ENCODE peak calls at places on chromosomes 16 and 17, in nine cellular contexts. One of them, this sample, is unnamed.

GRCh38 chr16:2157480-2158261 is 2.1 kb downstream of the TRAF7 start:
- DNase-seq in suprapubic skin: no peak
- DNase-seq in body of pancreas: peak; percentile 52
- DNase-seq in breast epithelium: no peak
- DNase-seq in Peyer's patch: no peak
- DNase-seq in prostate gland: no peak
- DNase-seq in heart left ventricle: no peak
- DNase-seq in stomach: peak; percentile 59
- DNase-seq in IMR-90: no peak
- DNase-seq in this sample: no peak

GRCh38 chr17:48457080-48457836 is 27.2 kb upstream of the SKAP1 start:
- DNase-seq in stomach: peak; percentile 63
- DNase-seq in breast epithelium: peak; percentile 60
- DNase-seq in suprapubic skin: peak; percentile 66
- DNase-seq in body of pancreas: peak; percentile 53
- DNase-seq in prostate gland: peak; percentile 26
- DNase-seq in IMR-90: peak; percentile 39
- DNase-seq in Peyer's patch: peak; percentile 57
- DNase-seq in heart left ventricle: peak; percentile 56
- DNase-seq in this sample: no peak

GRCh38 chr17:29747660-29748059 is 124.9 kb upstream of the CORO6 start:
- DNase-seq in body of pancreas: no peak
- DNase-seq in suprapubic skin: no peak
- DNase-seq in breast epithelium: no peak
- DNase-seq in IMR-90: no peak
- DNase-seq in stomach: no peak
- DNase-seq in heart left ventricle: no peak
- DNase-seq in Peyer's patch: no peak
- DNase-seq in prostate gland: no peak
- DNase-seq in this sample: no peak

GRCh38 chr17:67221062-67221998 is 23.7 kb downstream of the HELZ start:
- DNase-seq in breast epithelium: no peak
- DNase-seq in prostate gland: peak; percentile 22
- DNase-seq in Peyer's patch: no peak
- DNase-seq in suprapubic skin: no peak
- DNase-seq in heart left ventricle: no peak
- DNase-seq in body of pancreas: no peak
- DNase-seq in stomach: no peak
- DNase-seq in IMR-90: peak; percentile 33
- DNase-seq in this sample: no peak

GRCh38 chr16:56107944-56108583 is 83.2 kb upstream of the GNAO1 start:
- DNase-seq in stomach: no peak
- DNase-seq in heart left ventricle: no peak
- DNase-seq in Peyer's patch: no peak
- DNase-seq in body of pancreas: no peak
- DNase-seq in suprapubic skin: no peak
- DNase-seq in breast epithelium: no peak
- DNase-seq in prostate gland: no peak
- DNase-seq in IMR-90: no peak
- DNase-seq in this sample: no peak

GRCh38 chr17:74872313-74873035 is at the start of gene FDXR:
- DNase-seq in heart left ventricle: no peak
- DNase-seq in IMR-90: peak; percentile 3
- DNase-seq in prostate gland: no peak
- DNase-seq in suprapubic skin: peak; percentile 59
- DNase-seq in breast epithelium: no peak
- DNase-seq in stomach: no peak
- DNase-seq in body of pancreas: no peak
- DNase-seq in Peyer's patch: peak; percentile 23
- DNase-seq in this sample: no peak

GRCh38 chr16:10256855-10257641 is 74.8 kb upstream of the GRIN2A start:
- DNase-seq in IMR-90: no peak
- DNase-seq in suprapubic skin: no peak
- DNase-seq in body of pancreas: peak; percentile 45
- DNase-seq in breast epithelium: peak; percentile 55
- DNase-seq in prostate gland: no peak
- DNase-seq in stomach: peak; percentile 50
- DNase-seq in Peyer's patch: peak; percentile 44
- DNase-seq in heart left ventricle: no peak
- DNase-seq in this sample: peak; percentile 33

GRCh38 chr17:7021993-7022778 is 664 bp upstream of the BCL6B start:
- DNase-seq in body of pancreas: peak; percentile 81
- DNase-seq in prostate gland: peak; percentile 58
- DNase-seq in heart left ventricle: peak; percentile 83
- DNase-seq in breast epithelium: peak; percentile 78
- DNase-seq in Peyer's patch: peak; percentile 79
- DNase-seq in suprapubic skin: peak; percentile 91
- DNase-seq in IMR-90: peak; percentile 36
- DNase-seq in stomach: peak; percentile 86
- DNase-seq in this sample: peak; percentile 80

GRCh38 chr17:79951361-79952264 is 84.1 kb downstream of the TBC1D16 start:
- DNase-seq in breast epithelium: peak; percentile 56
- DNase-seq in suprapubic skin: peak; percentile 62
- DNase-seq in Peyer's patch: no peak
- DNase-seq in stomach: peak; percentile 83
- DNase-seq in prostate gland: peak; percentile 78
- DNase-seq in body of pancreas: peak; percentile 83
- DNase-seq in heart left ventricle: peak; percentile 62
- DNase-seq in IMR-90: peak; percentile 89
- DNase-seq in this sample: peak; percentile 72

GRCh38 chr16:27285676-27286196 is 17.2 kb upstream of the NSMCE1 start:
- DNase-seq in Peyer's patch: no peak
- DNase-seq in body of pancreas: no peak
- DNase-seq in prostate gland: no peak
- DNase-seq in heart left ventricle: peak; percentile 34
- DNase-seq in suprapubic skin: no peak
- DNase-seq in breast epithelium: no peak
- DNase-seq in IMR-90: no peak
- DNase-seq in stomach: no peak
- DNase-seq in this sample: no peak

GRCh38 chr16:52852978-52853377 is 199.7 kb downstream of the CHD9NB start:
- DNase-seq in heart left ventricle: no peak
- DNase-seq in Peyer's patch: no peak
- DNase-seq in breast epithelium: no peak
- DNase-seq in body of pancreas: no peak
- DNase-seq in suprapubic skin: no peak
- DNase-seq in stomach: no peak
- DNase-seq in IMR-90: no peak
- DNase-seq in prostate gland: no peak
- DNase-seq in this sample: no peak

GRCh38 chr17:8800656-8801055 is 1.5 kb upstream of the MFSD6L start:
- DNase-seq in body of pancreas: no peak
- DNase-seq in suprapubic skin: no peak
- DNase-seq in Peyer's patch: no peak
- DNase-seq in stomach: no peak
- DNase-seq in breast epithelium: no peak
- DNase-seq in prostate gland: no peak
- DNase-seq in heart left ventricle: no peak
- DNase-seq in IMR-90: no peak
- DNase-seq in this sample: no peak

GRCh38 chr16:69600202-69600601 is 34.4 kb downstream of the NFAT5 start:
- DNase-seq in IMR-90: no peak
- DNase-seq in Peyer's patch: no peak
- DNase-seq in breast epithelium: no peak
- DNase-seq in stomach: no peak
- DNase-seq in prostate gland: no peak
- DNase-seq in heart left ventricle: no peak
- DNase-seq in body of pancreas: no peak
- DNase-seq in suprapubic skin: no peak
- DNase-seq in this sample: no peak

GRCh38 chr17:42422958-42423712 is at the start of gene CAVIN1:
- DNase-seq in heart left ventricle: peak; percentile 100
- DNase-seq in Peyer's patch: peak; percentile 52
- DNase-seq in prostate gland: peak; percentile 99
- DNase-seq in IMR-90: peak; percentile 98
- DNase-seq in stomach: peak; percentile 92
- DNase-seq in breast epithelium: peak; percentile 96
- DNase-seq in body of pancreas: peak; percentile 93
- DNase-seq in suprapubic skin: peak; percentile 99
- DNase-seq in this sample: peak; percentile 100

GRCh38 chr16:85616608-85617311 is 3.6 kb downstream of the GSE1 start:
- DNase-seq in stomach: peak; percentile 68
- DNase-seq in IMR-90: no peak
- DNase-seq in body of pancreas: peak; percentile 70
- DNase-seq in Peyer's patch: peak; percentile 60
- DNase-seq in breast epithelium: no peak
- DNase-seq in heart left ventricle: peak; percentile 63
- DNase-seq in prostate gland: peak; percentile 65
- DNase-seq in suprapubic skin: no peak
- DNase-seq in this sample: no peak

GRCh38 chr17:30905742-30906100 is 317 bp downstream of the TEFM start:
- DNase-seq in breast epithelium: no peak
- DNase-seq in stomach: no peak
- DNase-seq in body of pancreas: no peak
- DNase-seq in heart left ventricle: no peak
- DNase-seq in suprapubic skin: no peak
- DNase-seq in Peyer's patch: no peak
- DNase-seq in prostate gland: no peak
- DNase-seq in IMR-90: no peak
- DNase-seq in this sample: no peak

DNA sequence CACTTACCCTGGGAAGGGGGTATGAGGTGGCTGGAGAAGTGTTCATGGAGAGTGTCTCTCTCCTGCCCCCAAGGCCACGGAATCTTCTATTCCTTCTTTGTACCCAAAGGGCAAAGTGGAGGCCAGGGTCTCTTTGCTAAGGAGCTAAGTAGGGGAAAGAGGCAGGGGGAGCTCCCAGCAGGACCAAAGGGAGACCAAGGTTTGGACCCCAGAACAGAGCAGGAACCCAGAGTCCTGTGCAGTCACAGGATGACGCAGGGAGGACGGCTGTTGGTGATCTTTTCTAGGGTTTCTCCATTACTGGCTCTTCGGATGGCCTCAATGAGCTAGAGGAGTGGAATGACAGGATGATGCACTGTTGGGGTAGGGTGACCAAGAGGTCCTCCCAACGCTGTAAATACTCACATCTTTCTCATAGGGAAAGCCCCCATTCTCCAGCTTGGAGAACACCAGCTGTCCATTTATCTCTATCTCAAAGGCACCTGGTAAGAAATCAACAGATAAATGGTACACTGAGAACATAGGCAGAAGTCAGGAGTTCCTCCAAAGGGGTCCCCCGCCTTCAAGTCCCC is 966 bp downstream of the MIEN1 start:
- DNase-seq in suprapubic skin: no peak
- DNase-seq in Peyer's patch: no peak
- DNase-seq in prostate gland: no peak
- DNase-seq in heart left ventricle: no peak
- DNase-seq in body of pancreas: no peak
- DNase-seq in stomach: no peak
- DNase-seq in breast epithelium: no peak
- DNase-seq in IMR-90: peak; percentile 32
- DNase-seq in this sample: no peak
- TF ChIP-seq POLR2A in suprapubic skin: no peak
- TF ChIP-seq POLR2A in Peyer's patch: no peak
- TF ChIP-seq POLR2A in prostate gland: no peak
- TF ChIP-seq POLR2A in heart left ventricle: no peak
- TF ChIP-seq POLR2A in body of pancreas: no peak
- TF ChIP-seq POLR2A in stomach: no peak
- TF ChIP-seq POLR2A in breast epithelium: no peak
- TF ChIP-seq POLR2A in IMR-90: no peak
- TF ChIP-seq POLR2A in this sample: no peak

DNA sequence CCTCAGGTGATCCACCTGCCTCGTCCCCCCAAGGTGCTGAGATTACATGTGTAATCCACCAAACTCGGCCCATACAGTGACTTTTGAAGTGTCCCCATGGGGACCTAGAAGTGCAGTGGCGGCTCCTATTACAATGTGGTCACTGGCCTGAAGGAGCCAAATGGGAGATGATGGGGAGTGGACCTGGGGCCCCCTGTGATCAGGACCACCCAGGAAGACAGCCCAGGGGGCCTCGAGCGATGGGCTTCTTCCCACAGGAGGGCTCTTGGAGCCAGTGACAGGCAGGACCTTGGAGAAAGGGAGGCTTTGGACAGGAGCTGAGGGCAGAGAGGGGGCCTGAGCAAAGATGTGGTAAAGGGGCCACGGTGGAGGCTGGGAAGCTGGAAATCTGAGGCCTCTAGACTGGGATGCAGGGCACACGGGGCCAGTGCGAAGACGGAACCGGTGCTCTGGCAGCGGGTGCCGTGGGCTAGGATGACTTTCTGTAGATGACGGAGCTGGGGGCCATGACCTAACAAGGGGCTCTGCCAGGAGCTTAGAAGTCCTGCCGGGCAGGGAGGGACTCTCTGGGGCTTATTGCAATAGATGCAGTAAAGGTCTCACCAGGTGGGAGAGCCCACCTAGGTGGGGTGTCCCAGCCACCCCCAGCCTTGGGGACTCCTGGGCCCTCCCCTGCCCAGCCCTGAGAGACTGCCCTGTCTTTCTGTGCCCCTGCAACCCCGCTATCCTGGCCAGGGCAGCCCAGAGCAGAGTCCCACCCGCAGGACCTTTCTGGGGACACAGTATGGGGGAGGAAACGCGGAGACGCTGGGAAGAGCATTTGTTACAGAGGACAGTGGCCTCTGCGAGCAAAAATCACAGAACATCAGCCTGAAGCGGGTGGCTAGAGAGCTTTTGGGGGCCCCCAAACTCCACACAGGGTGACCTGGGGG is 2.7 kb upstream of the C17orf99 start:
- DNase-seq in body of pancreas: no peak
- DNase-seq in IMR-90: no peak
- DNase-seq in breast epithelium: no peak
- DNase-seq in heart left ventricle: no peak
- DNase-seq in prostate gland: no peak
- DNase-seq in stomach: no peak
- DNase-seq in suprapubic skin: no peak
- DNase-seq in Peyer's patch: no peak
- DNase-seq in this sample: no peak
- H3K4me3 ChIP-seq in body of pancreas: no peak overlapping the region
- H3K4me3 ChIP-seq in IMR-90: no peak overlapping the region
- H3K4me3 ChIP-seq in breast epithelium: no peak overlapping the region
- H3K4me3 ChIP-seq in heart left ventricle: no peak overlapping the region
- H3K4me3 ChIP-seq in prostate gland: no peak overlapping the region
- H3K4me3 ChIP-seq in stomach: no peak overlapping the region
- H3K4me3 ChIP-seq in suprapubic skin: no peak overlapping the region
- H3K4me3 ChIP-seq in Peyer's patch: no peak overlapping the region
- H3K4me3 ChIP-seq in this sample: no peak overlapping the region

DNA sequence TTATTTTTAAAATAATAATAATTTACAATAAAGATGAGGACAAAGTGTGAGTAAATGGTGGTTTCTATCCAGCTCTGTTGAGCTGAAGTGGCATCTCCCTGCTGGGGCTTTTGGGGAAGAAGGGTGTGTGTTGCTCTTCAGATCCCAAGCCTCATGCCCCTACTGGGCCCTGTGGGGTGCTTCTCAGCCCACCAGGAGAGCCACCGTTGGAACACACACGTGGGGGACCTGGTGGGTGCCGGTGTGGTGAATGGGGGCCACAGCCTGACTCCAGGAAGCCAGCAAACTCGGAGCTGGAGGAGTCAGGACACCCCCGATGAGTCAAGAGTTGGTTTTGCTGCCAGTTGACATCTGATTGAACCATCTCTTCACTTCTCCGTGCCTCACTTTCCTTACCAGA is 37.8 kb upstream of the STH start:
- DNase-seq in prostate gland: no peak
- DNase-seq in Peyer's patch: no peak
- DNase-seq in suprapubic skin: no peak
- DNase-seq in stomach: no peak
- DNase-seq in IMR-90: no peak
- DNase-seq in body of pancreas: no peak
- DNase-seq in breast epithelium: no peak
- DNase-seq in heart left ventricle: no peak
- DNase-seq in this sample: no peak
- H3K27ac ChIP-seq in prostate gland: no peak overlapping the region
- H3K27ac ChIP-seq in Peyer's patch: no peak overlapping the region
- H3K27ac ChIP-seq in suprapubic skin: no peak overlapping the region
- H3K27ac ChIP-seq in stomach: no peak overlapping the region
- H3K27ac ChIP-seq in IMR-90: no peak overlapping the region
- H3K27ac ChIP-seq in body of pancreas: no peak overlapping the region
- H3K27ac ChIP-seq in breast epithelium: no peak overlapping the region
- H3K27ac ChIP-seq in heart left ventricle: no peak overlapping the region
- H3K27ac ChIP-seq in this sample: no peak overlapping the region

GRCh38 chr17:81865733-81866439 is 5.3 kb downstream of the ARHGDIA start:
- DNase-seq in Peyer's patch: no peak
- DNase-seq in stomach: peak; percentile 97
- DNase-seq in body of pancreas: peak; percentile 99
- DNase-seq in prostate gland: no peak
- DNase-seq in suprapubic skin: no peak
- DNase-seq in breast epithelium: no peak
- DNase-seq in IMR-90: no peak
- DNase-seq in heart left ventricle: no peak
- DNase-seq in this sample: no peak
- TF ChIP-seq POLR2A in Peyer's patch: peak; percentile 96
- TF ChIP-seq POLR2A in stomach: no peak
- TF ChIP-seq POLR2A in body of pancreas: peak; percentile 79
- TF ChIP-seq POLR2A in prostate gland: no peak
- TF ChIP-seq POLR2A in suprapubic skin: no peak
- TF ChIP-seq POLR2A in breast epithelium: no peak
- TF ChIP-seq POLR2A in IMR-90: peak; percentile 56
- TF ChIP-seq POLR2A in heart left ventricle: no peak
- TF ChIP-seq POLR2A in this sample: no peak

This sample was measured in ovary.